ENCODE peak calls at places on chromosomes 16 and 17, in six cellular contexts. C is COR-L47, T is psoas muscle, P is cardiac muscle cell, E is left ventricle myocardium inferior, S is glutamatergic neuron. V is an unnamed sample.

GRCh38 chr16:3496386-3496785 is 1.1 kb upstream of the C16orf90 start:
- DNase-seq in C (no peak), T (no peak), P (no peak), E (no peak), S (no peak), V (peak)

GRCh38 chr16:65667013-65667578 is 545.2 kb upstream of the CDH11 start:
- DNase-seq in C (no peak), T (no peak), P (peak), E (no peak), S (no peak), V (no peak)

GRCh38 chr17:35981908-35982330 is 622 bp upstream of the CCL16 start:
- DNase-seq in C (no peak), T (no peak), P (no peak), E (no peak), S (no peak), V (no peak)

GRCh38 chr17:1532836-1533602 is 16.6 kb upstream of the INPP5K start:
- DNase-seq in C (no peak), T (no peak), P (peak), E (no peak), S (peak), V (no peak)

GRCh38 chr17:59423137-59423703 is 91.8 kb downstream of the YPEL2 start:
- DNase-seq in C (no peak), T (peak), P (peak), E (peak), S (no peak), V (peak)

GRCh38 chr17:61002316-61002736 is 324.7 kb downstream of the BCAS3 start:
- DNase-seq in C (no peak), T (no peak), P (peak), E (no peak), S (no peak), V (no peak)

GRCh38 chr17:49414271-49414621 is 436 bp downstream of the PHB1 start:
- DNase-seq in C (no peak), T (no peak), P (no peak), E (no peak), S (no peak), V (no peak)

GRCh38 chr16:7025616-7026190 is 306.9 kb upstream of the RBFOX1 start:
- DNase-seq in C (peak), T (peak), P (no peak), E (peak), S (peak), V (peak)

GRCh38 chr17:81651692-81652091 is 4.7 kb downstream of the PDE6G start:
- DNase-seq in C (no peak), T (peak), P (peak), E (no peak), S (no peak), V (no peak)

GRCh38 chr17:62892870-62893338 is 73.1 kb upstream of the TANC2 start:
- DNase-seq in C (no peak), T (no peak), P (peak), E (peak), S (no peak), V (peak)

GRCh38 chr17:60392845-60393702 is 1.1 kb upstream of the USP32 start:
- DNase-seq in C (peak), T (peak), P (peak), E (no peak), S (no peak), V (no peak)

GRCh38 chr16:54928016-54928356 is 2.7 kb upstream of the IRX5 start:
- DNase-seq in C (peak), T (no peak), P (peak), E (no peak), S (peak), V (no peak)

GRCh38 chr17:49344914-49345313 is 17.1 kb downstream of the ZNF652 start:
- DNase-seq in C (no peak), T (no peak), P (peak), E (no peak), S (no peak), V (no peak)

GRCh38 chr17:3659541-3660111 is 8.8 kb downstream of the TAX1BP3 start:
- DNase-seq in C (no peak), T (peak), P (peak), E (peak), S (no peak), V (peak)

GRCh38 chr17:74190807-74191206 is 12.7 kb upstream of the RPL38 start:
- DNase-seq in C (no peak), T (no peak), P (peak), E (no peak), S (no peak), V (peak)

GRCh38 chr17:43456661-43457361 is 27.0 kb upstream of the DHX8 start:
- DNase-seq in C (no peak), T (peak), P (peak), E (no peak), S (peak), V (peak)

GRCh38 chr17:7394452-7395191 is at the start of gene PLSCR3:
- DNase-seq in C (peak), T (peak), P (peak), E (peak), S (peak), V (peak)

V was measured in right cardiac atrium.